ENCODE peak calls at places on chromosome 15, in six cellular contexts. One of them, this sample, is unnamed.

GRCh38 chr15:85142324-85142723 is 160.7 kb downstream of the PDE8A start:
- DNase-seq in AG10803: peak
- DNase-seq in GM12865: no peak
- DNase-seq in cardiac muscle cell: no peak
- DNase-seq in AG09309: peak
- DNase-seq in A549: peak
- DNase-seq in this sample: no peak

GRCh38 chr15:79094611-79095021 is 4.0 kb upstream of the RASGRF1 start:
- DNase-seq in cardiac muscle cell: no peak
- DNase-seq in GM12865: no peak
- DNase-seq in AG10803: no peak
- DNase-seq in AG09309: no peak
- DNase-seq in A549: no peak
- DNase-seq in this sample: no peak

GRCh38 chr15:43859546-43859945 is 32.7 kb downstream of the WDR76 start:
- DNase-seq in AG10803: no peak
- DNase-seq in cardiac muscle cell: no peak
- DNase-seq in GM12865: no peak
- DNase-seq in A549: no peak
- DNase-seq in AG09309: no peak
- DNase-seq in this sample: no peak

GRCh38 chr15:45919806-45920205 is 285.0 kb downstream of the SQOR start:
- DNase-seq in AG09309: peak
- DNase-seq in cardiac muscle cell: no peak
- DNase-seq in AG10803: peak
- DNase-seq in GM12865: no peak
- DNase-seq in A549: peak
- DNase-seq in this sample: no peak

GRCh38 chr15:91926871-91927270 is 73.4 kb downstream of the SLCO3A1 start:
- DNase-seq in A549: no peak
- DNase-seq in cardiac muscle cell: peak
- DNase-seq in GM12865: no peak
- DNase-seq in AG09309: no peak
- DNase-seq in AG10803: peak
- DNase-seq in this sample: no peak

GRCh38 chr15:52567886-52568568 is 803 bp downstream of the ARPP19 start:
- DNase-seq in cardiac muscle cell: no peak
- DNase-seq in AG09309: no peak
- DNase-seq in GM12865: peak
- DNase-seq in AG10803: peak
- DNase-seq in A549: peak
- DNase-seq in this sample: no peak

GRCh38 chr15:89197503-89197971 is 23.8 kb downstream of the RLBP1 start:
- DNase-seq in A549: no peak
- DNase-seq in cardiac muscle cell: peak
- DNase-seq in GM12865: no peak
- DNase-seq in AG09309: no peak
- DNase-seq in AG10803: no peak
- DNase-seq in this sample: no peak

GRCh38 chr15:93253656-93254055 is 164.6 kb upstream of the RGMA start:
- DNase-seq in A549: no peak
- DNase-seq in AG10803: no peak
- DNase-seq in AG09309: no peak
- DNase-seq in GM12865: no peak
- DNase-seq in cardiac muscle cell: no peak
- DNase-seq in this sample: no peak

GRCh38 chr15:69304176-69304533 is 5.4 kb downstream of the PAQR5 start:
- DNase-seq in cardiac muscle cell: no peak
- DNase-seq in AG09309: peak
- DNase-seq in GM12865: no peak
- DNase-seq in AG10803: peak
- DNase-seq in A549: peak
- DNase-seq in this sample: no peak

GRCh38 chr15:92882697-92883642 is 17.2 kb upstream of the CHD2 start:
- DNase-seq in AG10803: no peak
- DNase-seq in cardiac muscle cell: peak
- DNase-seq in AG09309: no peak
- DNase-seq in A549: no peak
- DNase-seq in GM12865: peak
- DNase-seq in this sample: peak

GRCh38 chr15:98904466-98905048 is 103.0 kb downstream of the PGPEP1L start:
- DNase-seq in A549: peak
- DNase-seq in GM12865: peak
- DNase-seq in AG10803: peak
- DNase-seq in AG09309: no peak
- DNase-seq in cardiac muscle cell: no peak
- DNase-seq in this sample: no peak

GRCh38 chr15:84638103-84638502 is 16.0 kb downstream of the WDR73 start:
- DNase-seq in A549: peak
- DNase-seq in cardiac muscle cell: no peak
- DNase-seq in AG09309: no peak
- DNase-seq in AG10803: peak
- DNase-seq in GM12865: no peak
- DNase-seq in this sample: no peak

GRCh38 chr15:58932791-58933310 is 628 bp downstream of the SLTM start:
- DNase-seq in AG10803: peak
- DNase-seq in AG09309: no peak
- DNase-seq in cardiac muscle cell: peak
- DNase-seq in A549: no peak
- DNase-seq in GM12865: no peak
- DNase-seq in this sample: no peak

GRCh38 chr15:81558056-81558455 is 184.0 kb upstream of the TMC3 start:
- DNase-seq in A549: no peak
- DNase-seq in AG10803: no peak
- DNase-seq in cardiac muscle cell: no peak
- DNase-seq in AG09309: no peak
- DNase-seq in GM12865: no peak
- DNase-seq in this sample: no peak

GRCh38 chr15:39582286-39582976 is 1.6 kb downstream of the THBS1 start:
- DNase-seq in AG10803: peak
- DNase-seq in GM12865: no peak
- DNase-seq in AG09309: peak
- DNase-seq in cardiac muscle cell: no peak
- DNase-seq in A549: no peak
- DNase-seq in this sample: no peak

GRCh38 chr15:101445562-101446526 is 43.7 kb downstream of the PCSK6 start:
- DNase-seq in A549: peak
- DNase-seq in AG09309: no peak
- DNase-seq in AG10803: peak
- DNase-seq in cardiac muscle cell: no peak
- DNase-seq in GM12865: no peak
- DNase-seq in this sample: no peak

GRCh38 chr15:93238641-93239040 is 149.6 kb upstream of the RGMA start:
- DNase-seq in GM12865: no peak
- DNase-seq in AG09309: no peak
- DNase-seq in AG10803: no peak
- DNase-seq in A549: no peak
- DNase-seq in cardiac muscle cell: no peak
- DNase-seq in this sample: no peak

GRCh38 chr15:100869151-100869999 is 10.3 kb upstream of the ALDH1A3 start:
- DNase-seq in AG09309: no peak
- DNase-seq in cardiac muscle cell: no peak
- DNase-seq in GM12865: no peak
- DNase-seq in AG10803: no peak
- DNase-seq in A549: peak
- DNase-seq in this sample: no peak

GRCh38 chr15:42547926-42548257 is 701 bp downstream of the LRRC57 start:
- DNase-seq in cardiac muscle cell: no peak
- DNase-seq in AG09309: no peak
- DNase-seq in A549: no peak
- DNase-seq in GM12865: no peak
- DNase-seq in AG10803: peak
- DNase-seq in this sample: no peak

GRCh38 chr15:31487811-31488436 is 161.3 kb downstream of the KLF13 start:
- DNase-seq in A549: peak
- DNase-seq in cardiac muscle cell: no peak
- DNase-seq in AG09309: peak
- DNase-seq in GM12865: peak
- DNase-seq in AG10803: peak
- DNase-seq in this sample: no peak

GRCh38 chr15:72916939-72917338 is 133.4 kb upstream of the ADPGK start:
- DNase-seq in A549: no peak
- DNase-seq in GM12865: no peak
- DNase-seq in AG10803: no peak
- DNase-seq in AG09309: no peak
- DNase-seq in cardiac muscle cell: no peak
- DNase-seq in this sample: no peak

GRCh38 chr15:77071338-77072223 is 672 bp upstream of the TSPAN3 start:
- DNase-seq in AG10803: peak
- DNase-seq in GM12865: no peak
- DNase-seq in AG09309: no peak
- DNase-seq in A549: no peak
- DNase-seq in cardiac muscle cell: no peak
- DNase-seq in this sample: no peak

GRCh38 chr15:87538327-87538834 is 718.2 kb downstream of the NTRK3 start:
- DNase-seq in AG10803: no peak
- DNase-seq in A549: no peak
- DNase-seq in GM12865: no peak
- DNase-seq in AG09309: no peak
- DNase-seq in cardiac muscle cell: no peak
- DNase-seq in this sample: no peak

DNA sequence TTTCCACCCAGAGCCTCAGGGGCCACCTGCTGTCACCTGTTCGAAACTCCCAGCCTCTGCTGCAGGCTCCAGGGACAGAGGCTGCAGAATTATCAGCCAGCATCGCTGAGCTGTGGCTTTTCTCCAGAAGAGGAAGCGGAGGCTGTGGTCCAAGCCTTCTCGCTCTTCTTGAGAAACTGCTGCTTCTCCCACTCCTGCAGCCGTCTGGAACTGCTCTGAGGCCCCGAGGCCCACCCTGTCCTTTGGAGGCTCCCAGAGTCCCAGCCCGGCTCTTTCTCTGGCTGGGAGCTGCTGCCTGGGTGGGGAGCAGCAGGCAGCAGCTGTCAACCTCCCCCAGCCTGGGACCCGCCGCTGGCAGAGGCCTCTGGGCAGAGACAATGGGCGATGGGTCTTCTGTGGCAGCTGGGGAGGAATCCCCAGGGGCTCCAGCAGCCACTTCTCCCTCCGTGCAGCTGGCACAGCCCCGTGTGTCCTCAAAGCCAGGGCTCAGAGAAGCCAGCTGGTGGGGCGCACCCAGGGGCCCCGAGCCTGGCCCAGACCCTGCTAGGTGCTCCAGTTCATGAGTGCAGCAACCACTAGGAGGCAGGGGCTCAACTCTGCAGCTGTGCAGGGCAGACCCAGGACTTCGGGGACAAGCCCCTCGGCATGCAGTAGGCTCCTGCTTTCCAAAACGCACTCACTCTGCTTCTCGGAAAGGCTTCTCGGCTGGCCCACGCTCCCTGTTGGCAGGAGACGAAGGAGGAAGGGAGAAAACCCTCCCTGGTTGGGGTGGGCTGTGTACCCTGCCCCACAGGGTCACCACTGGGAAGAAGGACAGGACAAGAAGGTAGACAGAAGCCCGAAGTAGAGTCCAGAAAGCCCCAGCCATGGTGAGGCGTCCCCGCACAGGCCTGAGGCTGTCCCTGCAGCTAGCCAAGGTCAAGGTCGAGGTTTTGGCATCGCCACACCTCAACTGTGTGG is 49.9 kb upstream of the FURIN start:
- DNase-seq in AG10803: no peak
- DNase-seq in cardiac muscle cell: no peak
- DNase-seq in GM12865: peak
- DNase-seq in AG09309: no peak
- DNase-seq in A549: no peak
- DNase-seq in this sample: peak
- TF ChIP-seq CTCF in AG10803: no peak
- TF ChIP-seq CTCF in cardiac muscle cell: peak
- TF ChIP-seq CTCF in GM12865: peak
- TF ChIP-seq CTCF in AG09309: peak
- TF ChIP-seq CTCF in A549: no peak
- TF ChIP-seq CTCF in this sample: peak

GRCh38 chr15:65945616-65946015 is 76.3 kb downstream of the RAB11A start:
- DNase-seq in A549: peak
- DNase-seq in cardiac muscle cell: no peak
- DNase-seq in AG09309: no peak
- DNase-seq in AG10803: no peak
- DNase-seq in GM12865: no peak
- DNase-seq in this sample: no peak
- TF ChIP-seq CTCF in A549: no peak
- TF ChIP-seq CTCF in cardiac muscle cell: no peak
- TF ChIP-seq CTCF in AG09309: no peak
- TF ChIP-seq CTCF in AG10803: no peak
- TF ChIP-seq CTCF in GM12865: no peak
- TF ChIP-seq CTCF in this sample: no peak

GRCh38 chr15:51281368-51281967 is 56.9 kb downstream of the CYP19A1 start:
- DNase-seq in AG10803: peak
- DNase-seq in GM12865: peak
- DNase-seq in AG09309: peak
- DNase-seq in A549: peak
- DNase-seq in cardiac muscle cell: peak
- DNase-seq in this sample: no peak
- TF ChIP-seq CTCF in AG10803: peak
- TF ChIP-seq CTCF in GM12865: peak
- TF ChIP-seq CTCF in AG09309: peak
- TF ChIP-seq CTCF in A549: peak
- TF ChIP-seq CTCF in cardiac muscle cell: peak
- TF ChIP-seq CTCF in this sample: no peak

GRCh38 chr15:63157891-63158431 is 684 bp upstream of the RPS27L start:
- DNase-seq in A549: peak
- DNase-seq in AG09309: peak
- DNase-seq in AG10803: peak
- DNase-seq in GM12865: peak
- DNase-seq in cardiac muscle cell: peak
- DNase-seq in this sample: no peak

GRCh38 chr15:63155486-63155885 is 1.8 kb downstream of the RPS27L start:
- DNase-seq in cardiac muscle cell: no peak
- DNase-seq in GM12865: no peak
- DNase-seq in AG09309: no peak
- DNase-seq in A549: no peak
- DNase-seq in AG10803: no peak
- DNase-seq in this sample: no peak

GRCh38 chr15:63156708-63157065 is 590 bp downstream of the RPS27L start:
- DNase-seq in GM12865: peak
- DNase-seq in AG09309: no peak
- DNase-seq in AG10803: peak
- DNase-seq in cardiac muscle cell: peak
- DNase-seq in A549: peak
- DNase-seq in this sample: no peak

GRCh38 chr15:63157066-63157890 is at the start of gene RPS27L:
- DNase-seq in AG10803: peak
- DNase-seq in cardiac muscle cell: peak
- DNase-seq in AG09309: peak
- DNase-seq in GM12865: peak
- DNase-seq in A549: peak
- DNase-seq in this sample: peak

DNA sequence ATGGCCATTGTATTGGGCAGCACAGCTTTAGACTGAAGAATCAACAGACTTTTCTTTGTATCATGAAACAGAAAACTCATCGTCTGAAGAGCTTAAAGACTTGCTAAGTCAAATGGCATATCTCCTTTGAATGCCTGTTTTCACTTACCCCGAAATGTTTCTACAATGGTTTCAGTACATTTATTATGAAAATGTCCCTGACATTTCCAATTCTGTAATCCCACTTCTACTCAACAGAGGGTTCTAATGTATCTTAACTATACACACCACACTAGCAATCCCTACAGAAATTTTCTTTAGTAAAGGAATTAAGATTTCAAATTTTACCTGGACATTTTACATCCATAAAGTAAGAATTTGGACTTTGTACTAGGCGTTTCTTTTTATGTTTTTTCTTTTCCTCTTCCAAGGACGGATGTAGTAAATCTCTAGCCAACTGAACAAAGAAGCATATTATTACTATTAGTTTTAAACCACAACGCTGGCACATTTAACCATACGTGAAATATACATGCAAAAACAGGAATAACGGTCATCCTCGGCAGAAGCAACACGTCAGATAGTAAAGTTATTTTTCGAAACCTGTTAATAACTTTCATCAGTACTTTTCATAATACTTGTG is 1.1 kb downstream of the RPS27L start:
- DNase-seq in cardiac muscle cell: no peak
- DNase-seq in GM12865: peak
- DNase-seq in A549: no peak
- DNase-seq in AG10803: no peak
- DNase-seq in AG09309: no peak
- DNase-seq in this sample: no peak
- TF ChIP-seq CTCF in cardiac muscle cell: no peak
- TF ChIP-seq CTCF in GM12865: no peak
- TF ChIP-seq CTCF in A549: no peak
- TF ChIP-seq CTCF in AG10803: peak
- TF ChIP-seq CTCF in AG09309: no peak
- TF ChIP-seq CTCF in this sample: no peak